ENCODE peak calls at places on chromosome 7, in seven cellular contexts. One of them, this sample, is unnamed.

GRCh38 chr7:101373812-101374612 is 11.3 kb downstream of the COL26A1 start:
- DNase-seq in T-cell: no peak
- DNase-seq in SW 1271: no peak
- DNase-seq in lung microvascular endothelial cell: peak
- DNase-seq in A549: no peak
- DNase-seq in M059J: peak
- DNase-seq in HEK293T: no peak
- DNase-seq in this sample: no peak

GRCh38 chr7:16071246-16071857 is 350.0 kb downstream of the CRPPA start:
- DNase-seq in T-cell: no peak
- DNase-seq in SW 1271: peak
- DNase-seq in lung microvascular endothelial cell: peak
- DNase-seq in A549: peak
- DNase-seq in M059J: peak
- DNase-seq in HEK293T: peak
- DNase-seq in this sample: no peak

GRCh38 chr7:33093266-33093665 is 15.9 kb downstream of the RP9 start:
- DNase-seq in T-cell: no peak
- DNase-seq in SW 1271: no peak
- DNase-seq in lung microvascular endothelial cell: no peak
- DNase-seq in A549: no peak
- DNase-seq in M059J: no peak
- DNase-seq in HEK293T: no peak
- DNase-seq in this sample: no peak

GRCh38 chr7:4100148-4100547 is 581.9 kb upstream of the FOXK1 start:
- DNase-seq in T-cell: no peak
- DNase-seq in SW 1271: no peak
- DNase-seq in lung microvascular endothelial cell: no peak
- DNase-seq in A549: no peak
- DNase-seq in M059J: no peak
- DNase-seq in HEK293T: no peak
- DNase-seq in this sample: no peak

GRCh38 chr7:158413962-158414961 is 173.4 kb downstream of the PTPRN2 start:
- DNase-seq in T-cell: no peak
- DNase-seq in SW 1271: no peak
- DNase-seq in lung microvascular endothelial cell: no peak
- DNase-seq in A549: no peak
- DNase-seq in M059J: no peak
- DNase-seq in HEK293T: no peak
- DNase-seq in this sample: no peak

GRCh38 chr7:142469653-142470335 is 211.9 kb upstream of the PRSS58 start:
- DNase-seq in T-cell: no peak
- DNase-seq in SW 1271: no peak
- DNase-seq in lung microvascular endothelial cell: no peak
- DNase-seq in A549: no peak
- DNase-seq in M059J: no peak
- DNase-seq in HEK293T: no peak
- DNase-seq in this sample: no peak

GRCh38 chr7:119288401-119288800 is 984.6 kb upstream of the KCND2 start:
- DNase-seq in T-cell: no peak
- DNase-seq in SW 1271: no peak
- DNase-seq in lung microvascular endothelial cell: no peak
- DNase-seq in A549: no peak
- DNase-seq in M059J: no peak
- DNase-seq in HEK293T: no peak
- DNase-seq in this sample: no peak

GRCh38 chr7:138961159-138961558 is 20.0 kb downstream of the KIAA1549 start:
- DNase-seq in T-cell: no peak
- DNase-seq in SW 1271: no peak
- DNase-seq in lung microvascular endothelial cell: no peak
- DNase-seq in A549: no peak
- DNase-seq in M059J: no peak
- DNase-seq in HEK293T: no peak
- DNase-seq in this sample: no peak

GRCh38 chr7:76048668-76048988 is 722 bp downstream of the MDH2 start:
- DNase-seq in T-cell: no peak
- DNase-seq in SW 1271: no peak
- DNase-seq in lung microvascular endothelial cell: no peak
- DNase-seq in A549: peak
- DNase-seq in M059J: no peak
- DNase-seq in HEK293T: peak
- DNase-seq in this sample: no peak

GRCh38 chr7:24721378-24722030 is 35.8 kb downstream of the GSDME start:
- DNase-seq in T-cell: no peak
- DNase-seq in SW 1271: no peak
- DNase-seq in lung microvascular endothelial cell: no peak
- DNase-seq in A549: no peak
- DNase-seq in M059J: peak
- DNase-seq in HEK293T: no peak
- DNase-seq in this sample: no peak

GRCh38 chr7:96823274-96823673 is 113.6 kb upstream of the SEM1 start:
- DNase-seq in T-cell: no peak
- DNase-seq in SW 1271: no peak
- DNase-seq in lung microvascular endothelial cell: no peak
- DNase-seq in A549: no peak
- DNase-seq in M059J: peak
- DNase-seq in HEK293T: no peak
- DNase-seq in this sample: no peak

GRCh38 chr7:121451367-121452073 is 55.4 kb upstream of the FAM3C start:
- DNase-seq in T-cell: no peak
- DNase-seq in SW 1271: no peak
- DNase-seq in lung microvascular endothelial cell: no peak
- DNase-seq in A549: no peak
- DNase-seq in M059J: no peak
- DNase-seq in HEK293T: no peak
- DNase-seq in this sample: no peak

GRCh38 chr7:89695241-89695640 is 459.0 kb upstream of the STEAP1 start:
- DNase-seq in T-cell: no peak
- DNase-seq in SW 1271: no peak
- DNase-seq in lung microvascular endothelial cell: no peak
- DNase-seq in A549: no peak
- DNase-seq in M059J: no peak
- DNase-seq in HEK293T: no peak
- DNase-seq in this sample: no peak

GRCh38 chr7:19665399-19666008 is 43.3 kb downstream of the POLR1F start:
- DNase-seq in T-cell: no peak
- DNase-seq in SW 1271: peak
- DNase-seq in lung microvascular endothelial cell: peak
- DNase-seq in A549: peak
- DNase-seq in M059J: peak
- DNase-seq in HEK293T: peak
- DNase-seq in this sample: no peak

GRCh38 chr7:46754135-46754730 is 827.7 kb downstream of the TNS3 start:
- DNase-seq in T-cell: no peak
- DNase-seq in SW 1271: no peak
- DNase-seq in lung microvascular endothelial cell: no peak
- DNase-seq in A549: no peak
- DNase-seq in M059J: peak
- DNase-seq in HEK293T: no peak
- DNase-seq in this sample: no peak

GRCh38 chr7:1533569-1534329 is 3.2 kb downstream of the MAFK start:
- DNase-seq in T-cell: no peak
- DNase-seq in SW 1271: peak
- DNase-seq in lung microvascular endothelial cell: peak
- DNase-seq in A549: peak
- DNase-seq in M059J: peak
- DNase-seq in HEK293T: no peak
- DNase-seq in this sample: peak

GRCh38 chr7:67618569-67619543 is 622.2 kb downstream of the TYW1 start:
- DNase-seq in T-cell: no peak
- DNase-seq in SW 1271: no peak
- DNase-seq in lung microvascular endothelial cell: no peak
- DNase-seq in A549: no peak
- DNase-seq in M059J: peak
- DNase-seq in HEK293T: peak
- DNase-seq in this sample: no peak

GRCh38 chr7:67489881-67490280 is 493.2 kb downstream of the TYW1 start:
- DNase-seq in T-cell: no peak
- DNase-seq in SW 1271: no peak
- DNase-seq in lung microvascular endothelial cell: no peak
- DNase-seq in A549: no peak
- DNase-seq in M059J: peak
- DNase-seq in HEK293T: no peak
- DNase-seq in this sample: no peak

GRCh38 chr7:28984631-28985030 is 26.5 kb upstream of the TRIL start:
- DNase-seq in T-cell: no peak
- DNase-seq in SW 1271: peak
- DNase-seq in lung microvascular endothelial cell: no peak
- DNase-seq in A549: peak
- DNase-seq in M059J: peak
- DNase-seq in HEK293T: peak
- DNase-seq in this sample: peak

GRCh38 chr7:135950429-135950828 is 26.7 kb downstream of the MTPN start:
- DNase-seq in T-cell: no peak
- DNase-seq in SW 1271: no peak
- DNase-seq in lung microvascular endothelial cell: no peak
- DNase-seq in A549: no peak
- DNase-seq in M059J: no peak
- DNase-seq in HEK293T: no peak
- DNase-seq in this sample: no peak

GRCh38 chr7:23024454-23024853 is 10.5 kb upstream of the HYCC1 start:
- DNase-seq in T-cell: no peak
- DNase-seq in SW 1271: no peak
- DNase-seq in lung microvascular endothelial cell: no peak
- DNase-seq in A549: no peak
- DNase-seq in M059J: no peak
- DNase-seq in HEK293T: no peak
- DNase-seq in this sample: no peak

GRCh38 chr7:16753102-16753931 is at the start of gene TSPAN13:
- DNase-seq in T-cell: no peak
- DNase-seq in SW 1271: peak
- DNase-seq in lung microvascular endothelial cell: peak
- DNase-seq in A549: peak
- DNase-seq in M059J: peak
- DNase-seq in HEK293T: peak
- DNase-seq in this sample: peak

GRCh38 chr7:5359344-5359743 is 64.3 kb downstream of the TNRC18 start:
- DNase-seq in T-cell: no peak
- DNase-seq in SW 1271: no peak
- DNase-seq in lung microvascular endothelial cell: no peak
- DNase-seq in A549: no peak
- DNase-seq in M059J: no peak
- DNase-seq in HEK293T: no peak
- DNase-seq in this sample: no peak

GRCh38 chr7:149495785-149496641 is 1.6 kb downstream of the ZNF746 start:
- DNase-seq in T-cell: no peak
- DNase-seq in SW 1271: peak
- DNase-seq in lung microvascular endothelial cell: peak
- DNase-seq in A549: no peak
- DNase-seq in M059J: peak
- DNase-seq in HEK293T: no peak
- DNase-seq in this sample: peak

GRCh38 chr7:28018020-28018419 is 162.6 kb downstream of the JAZF1 start:
- DNase-seq in T-cell: no peak
- DNase-seq in SW 1271: no peak
- DNase-seq in lung microvascular endothelial cell: no peak
- DNase-seq in A549: no peak
- DNase-seq in M059J: no peak
- DNase-seq in HEK293T: no peak
- DNase-seq in this sample: no peak

GRCh38 chr7:90645784-90646183 is 49.7 kb downstream of the CDK14 start:
- DNase-seq in T-cell: no peak
- DNase-seq in SW 1271: no peak
- DNase-seq in lung microvascular endothelial cell: no peak
- DNase-seq in A549: no peak
- DNase-seq in M059J: peak
- DNase-seq in HEK293T: no peak
- DNase-seq in this sample: no peak

GRCh38 chr7:12210179-12211053 is 678 bp upstream of the TMEM106B start:
- DNase-seq in T-cell: no peak
- DNase-seq in SW 1271: peak
- DNase-seq in lung microvascular endothelial cell: peak
- DNase-seq in A549: peak
- DNase-seq in M059J: no peak
- DNase-seq in HEK293T: no peak
- DNase-seq in this sample: no peak

GRCh38 chr7:140475747-140476333 is 3.5 kb downstream of the MKRN1 start:
- DNase-seq in T-cell: no peak
- DNase-seq in SW 1271: peak
- DNase-seq in lung microvascular endothelial cell: peak
- DNase-seq in A549: peak
- DNase-seq in M059J: peak
- DNase-seq in HEK293T: peak
- DNase-seq in this sample: no peak

GRCh38 chr7:157436763-157437480 is 100.1 kb downstream of the DNAJB6 start:
- DNase-seq in T-cell: no peak
- DNase-seq in SW 1271: no peak
- DNase-seq in lung microvascular endothelial cell: no peak
- DNase-seq in A549: no peak
- DNase-seq in M059J: no peak
- DNase-seq in HEK293T: no peak
- DNase-seq in this sample: no peak

GRCh38 chr7:5388273-5388866 is 35.3 kb downstream of the TNRC18 start:
- DNase-seq in T-cell: no peak
- DNase-seq in SW 1271: no peak
- DNase-seq in lung microvascular endothelial cell: no peak
- DNase-seq in A549: no peak
- DNase-seq in M059J: no peak
- DNase-seq in HEK293T: no peak
- DNase-seq in this sample: no peak